ENCODE peak calls at places on chromosomes 12 and 14, in four cellular contexts. A is T-helper 2 cell; N is stimulated activated CD4-positive, alpha-beta T cell treated with anti-CD3 and anti-CD28 coated beads, Interleukin-2, amount 100 ng/mL, for 48 hours; J is PC-9. T is an unnamed sample.

GRCh38 chr14:98510392-98510791 is 761.6 kb downstream of the BCL11B start:
- DNase-seq in A (no peak), N (no peak), J (no peak), T (no peak)

GRCh38 chr12:12474931-12475485 is 87.7 kb downstream of the DUSP16 start:
- DNase-seq in A (no peak), N (peak), J (no peak), T (no peak)

GRCh38 chr14:69719501-69719951 is 47.4 kb upstream of the SRSF5 start:
- DNase-seq in A (no peak), N (no peak), J (no peak), T (no peak)

GRCh38 chr14:61537567-61538463 is 157.5 kb upstream of the HIF1A start:
- DNase-seq in A (no peak), N (peak), J (peak), T (peak)

GRCh38 chr12:122730215-122731014 is at the start of gene HCAR1:
- DNase-seq in A (no peak), N (peak), J (peak), T (no peak)

GRCh38 chr12:94648578-94648977 is 1.8 kb downstream of the TMCC3 start:
- DNase-seq in A (no peak), N (no peak), J (peak), T (no peak)

GRCh38 chr14:52061380-52061779 is 7.5 kb downstream of the NID2 start:
- DNase-seq in A (no peak), N (no peak), J (no peak), T (no peak)

GRCh38 chr12:100110276-100110675 is 32.4 kb downstream of the BLTP3B start:
- DNase-seq in A (no peak), N (no peak), J (no peak), T (no peak)

GRCh38 chr14:55228261-55228660 is 36.9 kb upstream of the DLGAP5 start:
- DNase-seq in A (no peak), N (no peak), J (no peak), T (no peak)

GRCh38 chr14:89436274-89436656 is 19.2 kb upstream of the FOXN3 start:
- DNase-seq in A (no peak), N (no peak), J (no peak), T (no peak)

GRCh38 chr14:81310606-81311005 is 89.5 kb downstream of the STON2 start:
- DNase-seq in A (no peak), N (no peak), J (no peak), T (no peak)

GRCh38 chr12:93841671-93842070 is 164.5 kb downstream of the CRADD start:
- DNase-seq in A (no peak), N (no peak), J (no peak), T (no peak)

GRCh38 chr12:121523741-121524140 is 57.1 kb downstream of the KDM2B start:
- DNase-seq in A (no peak), N (no peak), J (no peak), T (no peak)

GRCh38 chr12:69993433-69993832 is 168.4 kb downstream of the MYRFL start:
- DNase-seq in A (no peak), N (no peak), J (no peak), T (no peak)

GRCh38 chr14:97444248-97444647 is 647.1 kb downstream of the VRK1 start:
- DNase-seq in A (no peak), N (no peak), J (no peak), T (no peak)

GRCh38 chr12:57216931-57217871 is 607 bp downstream of the NXPH4 start:
- DNase-seq in A (no peak), N (no peak), J (no peak), T (no peak)

GRCh38 chr14:44846232-44846824 is 115.4 kb downstream of the KLHL28 start:
- DNase-seq in A (no peak), N (no peak), J (no peak), T (no peak)

GRCh38 chr12:48334807-48335206 is 15.9 kb downstream of the ZNF641 start:
- DNase-seq in A (no peak), N (no peak), J (no peak), T (no peak)

GRCh38 chr12:131737485-131737827 is 26.6 kb downstream of the SFSWAP start:
- DNase-seq in A (no peak), N (no peak), J (no peak), T (no peak)

GRCh38 chr12:122837306-122838265 is 2.3 kb downstream of the HIP1R start:
- DNase-seq in A (no peak), N (no peak), J (peak), T (no peak)

GRCh38 chr12:91687052-91688017 is 458.3 kb downstream of the BTG1 start:
- DNase-seq in A (no peak), N (no peak), J (no peak), T (no peak)

GRCh38 chr12:70366581-70367267 is 634 bp downstream of the KCNMB4 start:
- DNase-seq in A (peak), N (peak), J (peak), T (peak)

GRCh38 chr12:93877446-93877845 is 200.3 kb downstream of the CRADD start:
- DNase-seq in A (no peak), N (no peak), J (no peak), T (no peak)

GRCh38 chr12:3042394-3042793 is 34.8 kb upstream of the TSPAN9 start:
- DNase-seq in A (no peak), N (no peak), J (no peak), T (no peak)

GRCh38 chr12:78385541-78385940 is 479.0 kb upstream of the SYT1 start:
- DNase-seq in A (no peak), N (no peak), J (no peak), T (no peak)

GRCh38 chr14:80653951-80654350 is 287.6 kb downstream of the CEP128 start:
- DNase-seq in A (no peak), N (no peak), J (no peak), T (peak)

GRCh38 chr12:33813536-33813935 is 208.8 kb upstream of the ALG10 start:
- DNase-seq in A (no peak), N (no peak), J (no peak), T (no peak)

GRCh38 chr12:111072299-111072698 is 151.9 kb upstream of the MYL2 start:
- DNase-seq in A (no peak), N (no peak), J (no peak), T (no peak)

GRCh38 chr14:56474419-56475022 is 105.1 kb upstream of the TMEM260 start:
- DNase-seq in A (no peak), N (peak), J (peak), T (peak)

T was measured in SW 1271.